ENCODE peak calls at places on chromosomes 12 and 14, in four cellular contexts. O is activated CD8-positive, alpha-beta T cell treated with anti-CD3 and anti-CD28 coated beads for 36 hours; J is cardiac fibroblast; B is HFF-Myc. K is an unnamed sample.

GRCh38 chr12:65636436-65636835 is 187.8 kb upstream of the HMGA2 start:
- DNase-seq in O (no peak), J (no peak), B (no peak), K (no peak)

GRCh38 chr12:107670999-107671643 is 14.5 kb upstream of the PWP1 start:
- DNase-seq in O (peak), J (peak), B (no peak), K (no peak)

GRCh38 chr12:77925536-77926108 is 94.9 kb downstream of the NAV3 start:
- DNase-seq in O (peak), J (peak), B (peak), K (peak)

GRCh38 chr12:25701290-25701689 is 148.2 kb upstream of the LMNTD1 start:
- DNase-seq in O (no peak), J (peak), B (no peak), K (no peak)

GRCh38 chr12:60106207-60106606 is 510.4 kb downstream of the SLC16A7 start:
- DNase-seq in O (no peak), J (peak), B (peak), K (no peak)

GRCh38 chr12:124402281-124403066 is 107.6 kb downstream of the RFLNA start:
- DNase-seq in O (no peak), J (no peak), B (no peak), K (no peak)

GRCh38 chr12:20822925-20823324 is 12.4 kb downstream of the SLCO1B3 start:
- DNase-seq in O (no peak), J (no peak), B (no peak), K (no peak)

GRCh38 chr14:52417139-52417538 is 103.0 kb downstream of the PTGER2 start:
- DNase-seq in O (no peak), J (no peak), B (no peak), K (no peak)

GRCh38 chr14:106039400-106039799 is 513.0 kb downstream of the TMEM121 start:
- DNase-seq in O (peak), J (no peak), B (no peak), K (no peak)

GRCh38 chr12:8609061-8609570 is 3.5 kb downstream of the AICDA start:
- DNase-seq in O (peak), J (peak), B (peak), K (peak)

GRCh38 chr14:77641207-77641533 is 24.7 kb upstream of the SPTLC2 start:
- DNase-seq in O (no peak), J (no peak), B (no peak), K (no peak)

GRCh38 chr12:56011509-56012090 is 9.2 kb upstream of the IKZF4 start:
- DNase-seq in O (no peak), J (no peak), B (no peak), K (no peak)

GRCh38 chr12:40325349-40325960 is 100.7 kb downstream of the LRRK2 start:
- DNase-seq in O (peak), J (peak), B (no peak), K (no peak)

GRCh38 chr12:92739099-92739498 is 36.3 kb downstream of the PLEKHG7 start:
- DNase-seq in O (no peak), J (peak), B (no peak), K (no peak)

GRCh38 chr12:6056406-6057211 is 67.9 kb downstream of the VWF start:
- DNase-seq in O (peak), J (no peak), B (no peak), K (no peak)

GRCh38 chr14:90426663-90427062 is 29.8 kb downstream of the CALM1 start:
- DNase-seq in O (no peak), J (peak), B (no peak), K (no peak)

GRCh38 chr14:76919431-76919810 is 93.2 kb downstream of the LRRC74A start:
- DNase-seq in O (no peak), J (no peak), B (no peak), K (no peak)

GRCh38 chr12:131688131-131688844 is 22.6 kb upstream of the SFSWAP start:
- DNase-seq in O (no peak), J (no peak), B (no peak), K (no peak)
- TF ChIP-seq CTCF in O (no peak), J (no peak), B (no peak), K (no peak)

GRCh38 chr14:55301722-55302121 is 30.5 kb downstream of the FBXO34 start:
- DNase-seq in O (no peak), J (peak), B (no peak), K (peak)

GRCh38 chr14:55298423-55298822 is 27.2 kb downstream of the FBXO34 start:
- DNase-seq in O (no peak), J (no peak), B (no peak), K (no peak)

GRCh38 chr14:55302367-55302766 is 31.1 kb downstream of the FBXO34 start:
- DNase-seq in O (no peak), J (no peak), B (no peak), K (no peak)

GRCh38 chr14:55294603-55295002 is 23.4 kb downstream of the FBXO34 start:
- DNase-seq in O (no peak), J (no peak), B (no peak), K (no peak)

DNA sequence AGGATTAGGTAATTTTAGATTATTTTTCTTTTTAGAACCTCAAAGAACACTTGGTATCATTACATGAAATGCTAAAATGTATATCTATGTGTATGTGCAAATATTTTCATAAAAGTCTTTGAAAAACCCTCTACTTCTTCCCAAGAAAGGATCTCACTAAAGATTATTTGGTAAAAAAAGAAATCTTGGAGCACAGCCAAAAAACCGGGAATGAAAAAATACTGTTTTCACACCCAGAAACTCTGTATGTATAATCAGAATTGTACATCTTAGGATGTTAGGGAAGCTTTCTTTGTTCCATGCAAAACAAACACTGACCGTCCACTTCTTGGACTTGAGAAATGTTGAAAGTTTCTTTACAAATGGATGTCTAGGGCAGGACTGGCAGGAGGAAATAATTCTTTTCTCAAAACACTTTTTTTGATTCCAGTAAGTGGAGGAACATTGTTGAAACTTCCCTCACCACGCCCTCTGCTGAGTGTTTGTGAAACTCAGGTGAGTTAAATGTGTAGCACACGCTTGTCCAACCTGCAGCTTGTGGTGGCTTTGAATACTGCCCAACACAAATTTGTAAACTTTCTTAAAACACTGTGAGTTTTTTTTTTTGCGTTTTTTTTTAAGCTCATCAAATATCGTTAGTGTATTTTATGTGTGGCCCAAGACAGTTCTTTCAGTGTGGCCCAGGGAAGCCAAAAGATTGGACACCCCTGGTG is 26.5 kb downstream of the FBXO34 start:
- DNase-seq in O (peak), J (no peak), B (no peak), K (no peak)
- TF ChIP-seq CTCF in O (no peak), J (no peak), B (no peak), K (no peak)

DNA sequence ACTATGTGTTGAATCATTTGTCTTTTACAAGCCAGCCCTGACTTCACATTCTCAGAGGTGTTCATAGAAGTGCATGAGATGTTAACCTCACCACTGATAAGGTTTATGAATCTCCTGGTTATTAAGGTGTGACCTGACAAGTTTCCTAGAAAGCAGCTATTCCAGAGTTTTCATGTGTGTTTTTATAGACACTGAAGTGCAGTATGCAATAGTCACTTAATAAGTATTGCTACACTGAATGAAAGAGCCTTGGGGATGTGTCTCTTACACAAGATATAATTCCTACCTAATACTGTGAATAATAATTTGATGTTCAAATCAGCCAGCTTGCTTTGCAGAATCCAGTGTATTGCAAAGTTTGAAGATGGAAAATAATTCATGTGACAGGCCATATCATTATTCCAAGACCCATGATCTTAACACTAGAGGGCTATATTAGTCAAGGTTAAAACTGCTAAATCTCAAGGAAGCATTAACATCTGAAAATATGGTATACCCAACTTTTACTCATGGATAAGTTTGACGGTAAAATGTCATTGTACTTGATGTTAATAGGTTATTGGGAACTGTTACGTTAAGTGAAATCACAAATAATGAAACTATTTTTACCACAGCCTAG is 13.0 kb downstream of the SLC25A3 start:
- DNase-seq in O (no peak), J (peak), B (no peak), K (no peak)
- TF ChIP-seq CTCF in O (no peak), J (no peak), B (no peak), K (no peak)

GRCh38 chr14:33702293-33702692 is 248.6 kb downstream of the EGLN3 start:
- DNase-seq in O (no peak), J (no peak), B (no peak), K (no peak)
- TF ChIP-seq CTCF in O (no peak), J (no peak), B (no peak), K (no peak)

DNA sequence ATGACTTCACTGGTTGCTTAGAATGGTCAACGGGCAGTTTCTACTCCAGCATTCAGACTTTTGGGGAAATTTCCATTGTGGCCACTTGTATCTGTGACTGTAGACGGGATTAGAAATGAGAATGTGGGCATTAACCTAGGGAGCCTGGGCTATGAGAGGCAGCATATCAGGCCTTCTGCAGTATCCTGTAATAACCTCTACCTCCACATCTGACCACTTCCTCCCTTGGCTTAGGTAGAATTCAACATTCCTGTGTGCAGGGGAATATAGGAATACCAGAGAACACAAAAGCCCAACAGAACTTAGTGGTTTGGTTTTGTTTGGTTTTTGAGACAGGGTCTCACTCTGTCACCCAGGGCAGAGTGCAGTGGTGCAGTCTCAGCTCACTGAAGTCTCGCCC is 76.4 kb upstream of the HOXC13 start:
- DNase-seq in O (no peak), J (no peak), B (no peak), K (no peak)
- TF ChIP-seq CTCF in O (no peak), J (no peak), B (no peak), K (no peak)

DNA sequence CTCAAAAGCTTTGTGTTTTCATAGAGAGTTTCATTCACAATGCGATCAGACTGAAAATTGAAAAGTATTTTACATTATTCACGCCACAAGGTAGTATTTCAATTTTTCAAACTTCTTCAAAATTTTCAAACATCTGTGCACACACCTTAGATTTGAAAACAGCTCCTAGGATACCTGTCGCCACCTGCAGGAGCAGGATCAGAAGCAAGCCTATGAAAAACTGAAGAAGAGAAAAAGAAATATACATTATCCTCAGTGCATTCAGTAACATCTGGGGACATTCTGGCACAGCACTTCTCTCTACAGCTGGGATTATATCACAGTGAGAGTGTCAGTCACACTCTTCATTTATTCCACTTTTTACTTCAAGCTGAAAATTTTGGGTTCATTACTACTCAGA is 19.8 kb downstream of the TSPAN8 start:
- DNase-seq in O (no peak), J (no peak), B (no peak), K (no peak)
- TF ChIP-seq CTCF in O (no peak), J (no peak), B (no peak), K (no peak)

GRCh38 chr14:75885829-75886228 is 96.0 kb downstream of the TGFB3 start:
- DNase-seq in O (no peak), J (peak), B (no peak), K (peak)

GRCh38 chr14:75886661-75887348 is 95.0 kb downstream of the TGFB3 start:
- DNase-seq in O (no peak), J (peak), B (no peak), K (no peak)

GRCh38 chr14:75880512-75880911 is 101.3 kb downstream of the TGFB3 start:
- DNase-seq in O (no peak), J (no peak), B (no peak), K (no peak)

GRCh38 chr14:75881986-75882385 is 99.8 kb downstream of the TGFB3 start:
- DNase-seq in O (no peak), J (peak), B (no peak), K (no peak)

DNA sequence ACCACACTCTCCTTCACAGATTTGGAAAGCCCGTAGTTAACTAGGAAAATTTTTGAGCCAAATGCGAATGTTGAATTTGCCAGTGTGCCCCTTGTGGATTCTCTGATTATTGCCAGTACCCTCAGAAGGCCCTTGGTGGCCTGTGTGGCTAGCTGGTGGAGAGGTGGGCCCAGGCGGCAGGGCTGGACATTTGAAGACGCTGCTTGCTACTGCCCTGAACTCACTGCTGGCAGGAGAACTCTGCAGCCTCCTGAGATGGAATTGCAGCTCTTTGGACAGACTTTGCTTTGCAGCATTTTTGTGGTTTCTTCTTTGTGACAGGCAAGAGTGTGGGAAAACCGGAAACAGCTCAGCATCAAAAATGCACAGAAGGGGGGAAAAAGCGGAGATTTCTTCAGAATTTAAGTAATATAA is 97.6 kb downstream of the TGFB3 start:
- DNase-seq in O (no peak), J (peak), B (no peak), K (peak)
- TF ChIP-seq CTCF in O (no peak), J (peak), B (peak), K (no peak)

GRCh38 chr14:21933681-21934080 is 260.1 kb upstream of the OR4E1 start:
- DNase-seq in O (no peak), J (no peak), B (no peak), K (no peak)
- TF ChIP-seq CTCF in O (peak), J (no peak), B (no peak), K (no peak)